ENCODE peak calls at places on chromosomes 1 and 21, in eight cellular contexts. N is activated CD8-positive, alpha-beta memory T cell treated with anti-CD3 and anti-CD28 coated beads, Interleukin-2, amount 50 U/mL, for 48 hours; C is NCI-H345; K is small intestine; R is HuH-7; P is WTC11; M is activated CD4-positive, alpha-beta T cell treated with anti-CD3 and anti-CD28 coated beads, Interleukin-2, amount 10 ng/mL, durations not matched to agents 7 days and 5 days; J is ascending aorta. W is an unnamed sample.

GRCh38 chr1:62082456-62083363 is 111.9 kb upstream of the L1TD1 start:
- DNase-seq in C (peak; percentile 22), J (no peak), N (peak; percentile 52), K (peak; percentile 31), P (peak; percentile 57), M (peak; percentile 50), R (peak; percentile 48), W (peak; percentile 60)

GRCh38 chr1:36580524-36580923 is 97.8 kb upstream of the CSF3R start:
- DNase-seq in K (no peak), P (peak; percentile 56), R (no peak), C (peak; percentile 17), N (no peak), J (no peak), M (no peak), W (no peak)

GRCh38 chr1:232452137-232452536 is 177.8 kb downstream of the SIPA1L2 start:
- DNase-seq in N (no peak), R (no peak), K (no peak), P (no peak), C (no peak), M (no peak), J (no peak), W (no peak)

GRCh38 chr1:216119600-216119999 is 303.6 kb downstream of the USH2A start:
- DNase-seq in M (no peak), P (no peak), K (peak; percentile 39), J (no peak), R (peak; percentile 23), N (no peak), C (peak; percentile 25), W (peak; percentile 60)

GRCh38 chr21:45859762-45860357 is 121.7 kb upstream of the COL6A1 start:
- DNase-seq in J (no peak), N (peak; percentile 40), K (no peak), P (no peak), C (no peak), M (no peak), R (no peak), W (no peak)

GRCh38 chr1:175427625-175428024 is 235.0 kb upstream of the KIAA0040 start:
- DNase-seq in N (no peak), J (no peak), M (no peak), C (no peak), K (no peak), P (no peak), R (no peak), W (no peak)

GRCh38 chr1:7052701-7053100 is 267.4 kb downstream of the CAMTA1 start:
- DNase-seq in K (no peak), R (no peak), P (no peak), N (no peak), J (no peak), C (no peak), M (no peak), W (no peak)

GRCh38 chr1:179007233-179007632 is 18.5 kb upstream of the FAM20B start:
- DNase-seq in M (no peak), K (no peak), C (no peak), P (no peak), N (no peak), R (no peak), J (no peak), W (no peak)

GRCh38 chr1:184890539-184890973 is 83.8 kb downstream of the NIBAN1 start:
- DNase-seq in R (no peak), P (no peak), M (peak; percentile 39), J (no peak), N (no peak), K (peak; percentile 21), C (no peak), W (peak; percentile 72)

W was measured in fibroblast of the aortic adventitia.